ENCODE peak calls at places on chromosomes 13 and 19, in ten cellular contexts. G is CD8-positive, alpha-beta T cell; X is K562; M is uterus; R is naive thymus-derived CD4-positive, alpha-beta T cell; C is tibial nerve; U is thoracic aorta; K is lower lobe of right lung; J is neural progenitor cell; D is upper lobe of left lung. L is an unnamed sample. For H3K27me3, the result is how much of the 10 kb centered on the place peaks cover.

GRCh38 chr19:10270180-10270615 is 722 bp upstream of the ICAM1 start:
- DNase-seq in D (peak), G (peak), K (peak), J (peak), U (no peak), C (peak), X (peak), M (peak), R (peak), L (no peak)

GRCh38 chr19:6216996-6217751 is 62.6 kb downstream of the MLLT1 start:
- DNase-seq in C (no peak), M (peak), J (peak), D (peak), U (no peak), G (no peak), X (peak), K (peak), R (no peak), L (no peak)

GRCh38 chr19:56927791-56928207 is 87.3 kb upstream of the PEG3 start:
- DNase-seq in X (no peak), D (no peak), C (no peak), R (no peak), U (no peak), K (no peak), G (no peak), M (no peak), J (no peak), L (no peak)

GRCh38 chr19:8221161-8221560 is 12.0 kb downstream of the CERS4 start:
- DNase-seq in U (no peak), D (peak), J (no peak), R (no peak), K (peak), C (no peak), G (no peak), M (no peak), X (no peak), L (no peak)

GRCh38 chr19:5567360-5567970 is at the start of gene TINCR:
- DNase-seq in C (no peak), R (no peak), G (no peak), K (no peak), J (peak), D (no peak), U (no peak), M (no peak), X (no peak), L (no peak)

GRCh38 chr13:20882206-20882605 is 20.3 kb downstream of the XPO4 start:
- DNase-seq in X (no peak), M (no peak), D (no peak), C (no peak), U (no peak), G (no peak), R (no peak), K (no peak), J (peak), L (no peak)

GRCh38 chr19:11152318-11153062 is 3.1 kb downstream of the SPC24 start:
- DNase-seq in M (peak), C (peak), K (no peak), X (no peak), R (no peak), U (no peak), G (no peak), J (no peak), D (peak), L (no peak)

GRCh38 chr13:41465215-41465907 is 8.0 kb downstream of the RGCC start:
- DNase-seq in R (peak), U (no peak), C (no peak), K (peak), G (peak), M (no peak), X (no peak), J (no peak), D (peak), L (no peak)

GRCh38 chr13:75771818-75772217 is 135.7 kb downstream of the LMO7 start:
- DNase-seq in R (no peak), C (no peak), X (no peak), K (no peak), M (no peak), G (no peak), U (no peak), D (no peak), J (no peak), L (peak)

GRCh38 chr19:4302238-4302630 is at the start of gene TMIGD2:
- DNase-seq in X (no peak), C (no peak), K (no peak), G (no peak), U (no peak), D (no peak), M (no peak), J (no peak), R (no peak), L (no peak)

GRCh38 chr13:104847863-104848262 is 1687.6 kb downstream of the EFNB2 start:
- DNase-seq in K (no peak), U (no peak), X (no peak), C (no peak), R (no peak), J (no peak), M (no peak), G (no peak), D (no peak), L (no peak)

GRCh38 chr13:80338781-80339577 is 1.9 kb downstream of the SPRY2 start:
- DNase-seq in C (peak), G (no peak), R (peak), M (peak), D (peak), X (peak), J (peak), K (peak), U (peak), L (peak)

GRCh38 chr13:47215741-47216140 is 318.9 kb upstream of the HTR2A start:
- DNase-seq in U (no peak), R (no peak), D (no peak), K (no peak), C (no peak), J (no peak), X (no peak), G (no peak), M (no peak), L (peak)

GRCh38 chr19:27889156-27889555 is 1323.8 kb downstream of the UQCRFS1 start:
- DNase-seq in C (no peak), M (no peak), U (no peak), G (no peak), X (no peak), K (no peak), D (no peak), J (no peak), R (no peak), L (no peak)

GRCh38 chr19:5990289-5990797 is 12.4 kb upstream of the RANBP3 start:
- DNase-seq in R (no peak), D (no peak), C (no peak), J (peak), M (no peak), U (no peak), X (peak), K (no peak), G (no peak), L (no peak)

GRCh38 chr13:111385182-111385857 is 64.9 kb downstream of the TEX29 start:
- DNase-seq in D (peak), J (no peak), C (no peak), U (no peak), M (no peak), K (no peak), R (no peak), G (no peak), X (no peak), L (no peak)

GRCh38 chr19:45862564-45863334 is at the start of gene SYMPK:
- DNase-seq in X (peak), K (peak), D (peak), C (peak), M (peak), U (peak), J (peak), G (peak), R (peak), L (peak)

GRCh38 chr13:87331178-87331577 is 340.0 kb upstream of the SLITRK5 start:
- DNase-seq in G (no peak), X (no peak), K (no peak), R (no peak), D (peak), C (no peak), U (no peak), J (no peak), M (no peak), L (no peak)

GRCh38 chr19:18670313-18670712 is 13.2 kb upstream of the CRTC1 start:
- DNase-seq in M (peak), K (no peak), X (no peak), D (no peak), G (no peak), C (no peak), J (no peak), R (no peak), U (no peak), L (no peak)

GRCh38 chr13:110524484-110525254 is 36.9 kb downstream of the RAB20 start:
- DNase-seq in U (no peak), K (peak), J (no peak), R (no peak), X (no peak), D (peak), C (no peak), M (no peak), G (no peak), L (no peak)

GRCh38 chr19:33394006-33394722 is 20.7 kb downstream of the CEBPG start:
- DNase-seq in G (no peak), M (peak), K (peak), C (peak), J (no peak), R (no peak), X (no peak), U (no peak), D (peak), L (peak)

GRCh38 chr13:98585398-98585754 is 8.5 kb upstream of the STK24 start:
- DNase-seq in X (no peak), K (no peak), U (no peak), J (no peak), C (no peak), G (no peak), R (no peak), D (no peak), M (no peak), L (peak)

GRCh38 chr13:99661791-99662190 is 160.5 kb downstream of the TM9SF2 start:
- DNase-seq in R (no peak), J (peak), C (no peak), D (no peak), X (no peak), U (no peak), K (no peak), M (no peak), G (no peak), L (no peak)

GRCh38 chr19:49468199-49468598 is 5.8 kb upstream of the FLT3LG start:
- DNase-seq in D (no peak), J (no peak), X (peak), M (no peak), U (no peak), C (no peak), G (no peak), K (no peak), R (no peak), L (no peak)

GRCh38 chr13:91247768-91248167 is 99.7 kb upstream of the MIR17HG start:
- DNase-seq in J (no peak), C (no peak), R (no peak), D (no peak), X (no peak), U (no peak), K (no peak), M (no peak), G (no peak), L (no peak)

GRCh38 chr19:48385461-48386087 is 5.8 kb downstream of the KDELR1 start:
- DNase-seq in U (no peak), R (no peak), J (no peak), G (no peak), M (no peak), D (no peak), K (no peak), X (no peak), C (no peak), L (no peak)

GRCh38 chr13:19169991-19170390 is 11.6 kb downstream of the TUBA3C start:
- DNase-seq in J (no peak), X (no peak), U (no peak), R (no peak), D (no peak), M (no peak), K (no peak), G (no peak), C (no peak), L (no peak)

GRCh38 chr19:56837004-56837403 is 3.5 kb downstream of the PEG3 start:
- DNase-seq in R (no peak), X (peak), C (no peak), M (no peak), G (no peak), D (peak), K (no peak), U (no peak), J (no peak), L (no peak)

GRCh38 chr19:33273881-33274662 is 28.3 kb downstream of the CEBPA start:
- DNase-seq in C (no peak), R (no peak), U (peak), M (peak), K (peak), D (peak), G (no peak), J (no peak), X (no peak), L (no peak)

GRCh38 chr13:91398413-91399188 is at the start of gene GPC5:
- DNase-seq in G (peak), U (peak), X (peak), J (peak), C (peak), D (peak), R (peak), M (peak), K (peak), L (peak)

GRCh38 chr19:35522745-35523327 is 5.3 kb downstream of the SBSN start:
- DNase-seq in K (no peak), D (no peak), C (no peak), U (no peak), M (no peak), X (no peak), J (no peak), G (no peak), R (no peak), L (no peak)

GRCh38 chr13:98563071-98563470 is 13.8 kb downstream of the STK24 start:
- DNase-seq in U (no peak), M (no peak), R (no peak), C (no peak), X (no peak), D (no peak), G (no peak), J (no peak), K (no peak), L (no peak)

GRCh38 chr19:36246006-36246391 is 31.1 kb downstream of the ZNF146 start:
- DNase-seq in R (no peak), X (no peak), K (no peak), M (no peak), J (no peak), G (no peak), C (no peak), U (no peak), D (no peak), L (no peak)

GRCh38 chr13:34257980-34258379 is 440.0 kb downstream of the RFC3 start:
- DNase-seq in J (no peak), C (no peak), X (no peak), K (no peak), D (no peak), G (no peak), M (no peak), U (no peak), R (no peak), L (no peak)

GRCh38 chr13:21546372-21546771 is 57.6 kb downstream of the MICU2 start:
- DNase-seq in U (no peak), M (no peak), J (no peak), G (no peak), K (no peak), R (no peak), D (no peak), X (no peak), C (no peak), L (no peak)

GRCh38 chr13:24217601-24218281 is 57.2 kb downstream of the SPATA13 start:
- DNase-seq in X (no peak), R (no peak), J (no peak), U (no peak), M (no peak), G (no peak), C (no peak), D (peak), K (no peak), L (no peak)

GRCh38 chr19:41546386-41546789 is 29.6 kb upstream of the CEACAM21 start:
- DNase-seq in G (no peak), X (no peak), J (no peak), M (no peak), U (no peak), R (no peak), D (peak), K (peak), C (no peak), L (no peak)
- H3K27ac ChIP-seq in G (peak), X (no peak), J (no peak), M (no peak), U (peak), R (peak), D (peak), K (peak), C (no peak), L (no peak)

DNA sequence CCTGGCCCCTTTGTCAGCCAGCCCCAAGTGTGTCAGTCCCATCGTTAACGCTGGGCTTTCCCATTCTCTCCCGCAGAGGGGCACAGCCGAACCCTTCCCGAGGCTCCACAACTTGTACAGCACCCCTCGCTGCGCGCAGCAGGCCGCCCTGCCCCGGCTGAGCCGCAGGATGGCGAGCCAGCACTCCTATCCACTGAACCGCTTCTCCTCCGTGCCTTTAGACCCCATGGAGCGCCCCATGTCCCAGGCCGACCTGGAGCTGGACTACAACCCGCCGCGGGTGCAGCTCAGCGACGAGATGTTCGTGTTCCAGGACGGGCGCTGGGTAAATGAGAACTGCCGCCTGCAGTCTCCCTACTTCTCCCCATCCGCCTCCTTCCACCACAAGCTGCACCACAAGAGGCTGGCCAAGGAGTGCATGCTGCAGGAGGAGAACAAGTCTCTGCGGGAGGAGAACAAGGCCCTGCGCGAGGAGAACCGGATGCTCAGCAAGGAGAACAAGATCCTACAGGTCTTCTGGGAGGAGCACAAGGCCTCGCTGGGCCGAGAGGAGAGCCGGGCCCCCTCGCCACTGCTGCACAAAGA is 11.1 kb downstream of the CBY2 start:
- DNase-seq in G (no peak), C (no peak), J (no peak), M (no peak), X (no peak), K (no peak), U (no peak), R (no peak), D (no peak), L (no peak)
- H3K4me3 ChIP-seq in G (no peak), C (no peak), J (no peak), M (no peak), X (no peak), K (no peak), U (no peak), R (no peak), D (no peak), L (no peak)

GRCh38 chr19:1758231-1758577 is 4.9 kb downstream of the ONECUT3 start:
- DNase-seq in J (no peak), X (no peak), U (no peak), M (no peak), R (no peak), C (no peak), G (no peak), D (no peak), K (no peak), L (no peak)
- H3K27me3 ChIP-seq in J (half or more), X (half or more), U (under half), M (under half), R (under half), C (under half), G (under half), D (under half), K (half or more), L (half or more)

DNA sequence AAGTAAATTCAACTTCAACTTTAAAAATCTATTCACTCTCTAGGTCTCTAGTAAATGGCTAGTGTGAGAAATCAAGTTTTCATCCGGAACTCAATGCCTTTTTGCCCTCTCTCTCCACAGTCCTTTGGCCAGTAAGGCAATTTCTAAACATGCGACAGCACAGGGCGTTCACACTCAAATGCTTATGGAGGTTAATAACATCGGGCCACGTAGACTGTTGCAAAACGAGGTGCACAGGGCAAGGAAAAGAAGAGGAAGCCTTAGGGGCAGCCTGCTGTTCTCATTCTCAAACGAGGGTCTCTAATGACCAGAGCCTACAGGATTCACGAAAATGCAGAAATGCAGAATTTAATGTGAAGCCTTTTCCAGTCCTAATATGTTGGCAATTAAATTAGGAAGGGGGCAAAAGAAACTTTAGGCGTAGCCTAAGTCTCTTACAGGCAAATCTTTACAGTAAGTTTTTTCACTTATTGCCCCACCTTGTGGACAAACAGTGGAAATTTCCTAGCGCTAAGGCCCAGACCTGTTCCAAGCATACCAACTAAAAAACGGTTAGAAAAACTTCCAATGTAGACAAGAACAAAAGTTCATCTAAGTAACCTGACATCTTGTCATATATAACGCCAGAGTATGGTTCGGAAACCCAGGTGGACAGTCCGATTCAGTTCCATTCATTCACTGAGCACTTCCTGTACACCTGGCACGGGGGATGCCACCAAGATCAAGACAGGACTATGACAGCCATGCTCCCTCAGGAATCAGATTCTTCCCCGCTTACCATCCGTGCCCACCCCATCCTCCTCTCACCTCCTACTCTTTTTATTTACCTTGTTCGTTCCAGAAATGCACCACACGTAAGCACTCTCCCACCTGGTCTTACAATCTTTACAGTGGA is 5.1 kb downstream of the ZAR1L start:
- DNase-seq in X (peak), J (peak), K (no peak), U (no peak), D (peak), G (no peak), R (no peak), M (no peak), C (no peak), L (no peak)
- H3K27ac ChIP-seq in X (no peak), J (no peak), K (peak), U (peak), D (no peak), G (no peak), R (no peak), M (peak), C (no peak), L (peak)

GRCh38 chr13:102836471-102836870 is 9.4 kb upstream of the ERCC5 start:
- DNase-seq in J (no peak), U (no peak), X (no peak), D (no peak), R (no peak), K (no peak), C (no peak), G (no peak), M (no peak), L (peak)

GRCh38 chr13:102825921-102826706 is 19.7 kb upstream of the ERCC5 start:
- DNase-seq in D (no peak), K (no peak), J (no peak), R (no peak), C (no peak), M (no peak), X (no peak), U (no peak), G (no peak), L (peak)

GRCh38 chr13:102825400-102825799 is 20.4 kb upstream of the ERCC5 start:
- DNase-seq in J (no peak), M (no peak), U (no peak), G (no peak), X (no peak), K (no peak), C (no peak), D (no peak), R (no peak), L (no peak)

DNA sequence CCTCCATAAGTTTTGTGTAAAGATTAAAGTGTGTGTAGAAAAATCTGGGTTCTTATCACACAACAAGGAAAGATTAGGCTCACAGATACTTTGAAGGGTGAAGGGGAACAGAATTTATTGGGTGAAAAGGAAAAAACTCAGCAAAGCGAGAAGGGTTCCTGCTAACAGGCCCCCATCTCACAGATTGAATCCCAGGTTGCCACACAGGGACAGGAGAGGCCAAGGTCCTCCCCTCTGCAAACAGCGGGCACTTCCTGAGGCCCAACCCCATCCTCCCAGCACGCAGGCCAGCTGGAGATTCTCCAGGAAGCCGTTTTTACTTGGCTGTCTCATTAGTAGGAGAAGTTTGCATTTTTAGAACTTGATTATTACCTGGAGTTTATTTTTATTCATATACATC is 15.2 kb upstream of the ERCC5 start:
- DNase-seq in J (no peak), X (no peak), U (no peak), D (no peak), G (no peak), K (no peak), M (no peak), C (no peak), R (no peak), L (peak)
- H3K4me3 ChIP-seq in J (no peak), X (no peak), U (no peak), D (no peak), G (no peak), K (no peak), M (no peak), C (no peak), R (no peak), L (no peak)

L was measured in SJSA1.